ENCODE peak calls at places on chromosomes 6 and 20, in five cellular contexts. One of them, this sample, is unnamed. For H3K4me1, the result is how much of the 10 kb centered on the place peaks cover.

GRCh38 chr20:8930691-8931090 is 138.2 kb upstream of the PLCB4 start:
- DNase-seq in left ventricle myocardium inferior: no peak
- DNase-seq in GM23248: peak
- DNase-seq in uterus: no peak
- DNase-seq in IMR-90: peak
- DNase-seq in this sample: no peak

GRCh38 chr6:39979461-39980328 is 45.4 kb upstream of the MOCS1 start:
- DNase-seq in IMR-90: no peak
- DNase-seq in GM23248: no peak
- DNase-seq in uterus: peak
- DNase-seq in left ventricle myocardium inferior: no peak
- DNase-seq in this sample: no peak

GRCh38 chr20:20731945-20732296 is 19.5 kb upstream of the RALGAPA2 start:
- DNase-seq in GM23248: peak
- DNase-seq in uterus: peak
- DNase-seq in IMR-90: no peak
- DNase-seq in left ventricle myocardium inferior: no peak
- DNase-seq in this sample: no peak

GRCh38 chr20:25178563-25179438 is 16.7 kb upstream of the ENTPD6 start:
- DNase-seq in IMR-90: peak
- DNase-seq in GM23248: peak
- DNase-seq in uterus: peak
- DNase-seq in left ventricle myocardium inferior: no peak
- DNase-seq in this sample: peak

GRCh38 chr6:29516108-29516507 is 28.4 kb upstream of the MAS1L start:
- DNase-seq in left ventricle myocardium inferior: no peak
- DNase-seq in IMR-90: peak
- DNase-seq in uterus: no peak
- DNase-seq in GM23248: peak
- DNase-seq in this sample: peak

GRCh38 chr6:72861059-72861458 is 239.2 kb downstream of the KCNQ5 start:
- DNase-seq in IMR-90: peak
- DNase-seq in GM23248: peak
- DNase-seq in left ventricle myocardium inferior: no peak
- DNase-seq in uterus: no peak
- DNase-seq in this sample: no peak

GRCh38 chr6:6730831-6731230 is 142.3 kb downstream of the LY86 start:
- DNase-seq in uterus: peak
- DNase-seq in IMR-90: peak
- DNase-seq in GM23248: peak
- DNase-seq in left ventricle myocardium inferior: no peak
- DNase-seq in this sample: no peak

GRCh38 chr20:39338977-39339376 is 376.8 kb downstream of the DHX35 start:
- DNase-seq in GM23248: peak
- DNase-seq in uterus: no peak
- DNase-seq in IMR-90: no peak
- DNase-seq in left ventricle myocardium inferior: peak
- DNase-seq in this sample: no peak

GRCh38 chr6:134307074-134307473 is 10.8 kb downstream of the SGK1 start:
- DNase-seq in uterus: no peak
- DNase-seq in left ventricle myocardium inferior: no peak
- DNase-seq in IMR-90: no peak
- DNase-seq in GM23248: no peak
- DNase-seq in this sample: no peak

GRCh38 chr20:5448449-5449118 is 131.8 kb upstream of the PROKR2 start:
- DNase-seq in IMR-90: peak
- DNase-seq in left ventricle myocardium inferior: no peak
- DNase-seq in uterus: no peak
- DNase-seq in GM23248: peak
- DNase-seq in this sample: peak

GRCh38 chr6:15861486-15861885 is 198.7 kb upstream of the DTNBP1 start:
- DNase-seq in left ventricle myocardium inferior: no peak
- DNase-seq in IMR-90: no peak
- DNase-seq in uterus: no peak
- DNase-seq in GM23248: no peak
- DNase-seq in this sample: no peak
- H3K4me3 ChIP-seq in left ventricle myocardium inferior: no peak
- H3K4me3 ChIP-seq in IMR-90: no peak
- H3K4me3 ChIP-seq in uterus: no peak
- H3K4me3 ChIP-seq in GM23248: no peak
- H3K4me3 ChIP-seq in this sample: no peak

DNA sequence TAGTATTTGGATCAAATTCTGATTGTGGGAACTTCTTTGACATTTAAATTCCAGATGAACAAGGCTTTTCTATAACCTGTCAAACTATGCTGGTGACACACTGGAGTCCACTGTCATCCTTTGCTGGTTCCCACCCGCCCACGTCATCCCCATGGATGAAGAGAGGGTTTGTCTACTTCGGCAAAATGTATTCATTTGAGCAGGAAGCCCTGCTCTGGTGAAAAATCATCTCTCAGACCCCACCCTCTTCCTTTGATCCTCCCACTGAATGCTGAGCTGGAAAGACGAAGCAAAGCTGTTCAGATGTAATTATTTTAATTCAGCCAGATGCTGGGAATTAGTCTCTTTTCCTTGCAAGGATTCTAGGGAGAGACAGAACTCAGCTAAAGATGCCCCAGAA is 50.5 kb downstream of the CPNE5 start:
- DNase-seq in IMR-90: peak
- DNase-seq in GM23248: peak
- DNase-seq in uterus: no peak
- DNase-seq in left ventricle myocardium inferior: no peak
- DNase-seq in this sample: no peak
- H3K4me1 ChIP-seq in IMR-90: under half
- H3K4me1 ChIP-seq in GM23248: under half
- H3K4me1 ChIP-seq in uterus: under half
- H3K4me1 ChIP-seq in left ventricle myocardium inferior: under half
- H3K4me1 ChIP-seq in this sample: under half

GRCh38 chr6:163750436-163751031 is 336.0 kb downstream of the QKI start:
- DNase-seq in GM23248: no peak
- DNase-seq in left ventricle myocardium inferior: no peak
- DNase-seq in IMR-90: no peak
- DNase-seq in uterus: no peak
- DNase-seq in this sample: no peak
- H3K4me3 ChIP-seq in GM23248: no peak
- H3K4me3 ChIP-seq in left ventricle myocardium inferior: no peak
- H3K4me3 ChIP-seq in IMR-90: no peak
- H3K4me3 ChIP-seq in uterus: no peak
- H3K4me3 ChIP-seq in this sample: no peak

GRCh38 chr6:44065443-44066115 is 61.7 kb downstream of the MRPL14 start:
- DNase-seq in GM23248: peak
- DNase-seq in IMR-90: peak
- DNase-seq in uterus: peak
- DNase-seq in left ventricle myocardium inferior: no peak
- DNase-seq in this sample: no peak

GRCh38 chr6:44062771-44063560 is 64.3 kb downstream of the MRPL14 start:
- DNase-seq in uterus: no peak
- DNase-seq in left ventricle myocardium inferior: no peak
- DNase-seq in IMR-90: no peak
- DNase-seq in GM23248: no peak
- DNase-seq in this sample: no peak

GRCh38 chr6:44064948-44065272 is 62.3 kb downstream of the MRPL14 start:
- DNase-seq in GM23248: no peak
- DNase-seq in left ventricle myocardium inferior: no peak
- DNase-seq in uterus: no peak
- DNase-seq in IMR-90: no peak
- DNase-seq in this sample: no peak

GRCh38 chr6:44063561-44064059 is 63.6 kb downstream of the MRPL14 start:
- DNase-seq in IMR-90: no peak
- DNase-seq in GM23248: no peak
- DNase-seq in uterus: no peak
- DNase-seq in left ventricle myocardium inferior: no peak
- DNase-seq in this sample: no peak

GRCh38 chr6:44064089-44064947 is 62.9 kb downstream of the MRPL14 start:
- DNase-seq in uterus: peak
- DNase-seq in GM23248: peak
- DNase-seq in IMR-90: peak
- DNase-seq in left ventricle myocardium inferior: peak
- DNase-seq in this sample: peak
- H3K4me1 ChIP-seq in uterus: under half
- H3K4me1 ChIP-seq in GM23248: under half
- H3K4me1 ChIP-seq in IMR-90: half or more
- H3K4me1 ChIP-seq in left ventricle myocardium inferior: half or more
- H3K4me1 ChIP-seq in this sample: half or more

GRCh38 chr20:63834545-63834880 is 3.4 kb upstream of the ZBTB46 start:
- DNase-seq in left ventricle myocardium inferior: no peak
- DNase-seq in GM23248: no peak
- DNase-seq in IMR-90: no peak
- DNase-seq in uterus: no peak
- DNase-seq in this sample: no peak

GRCh38 chr20:63836335-63837133 is 5.5 kb upstream of the ZBTB46 start:
- DNase-seq in uterus: no peak
- DNase-seq in GM23248: no peak
- DNase-seq in IMR-90: no peak
- DNase-seq in left ventricle myocardium inferior: no peak
- DNase-seq in this sample: no peak

GRCh38 chr20:63835031-63835858 is 4.2 kb upstream of the ZBTB46 start:
- DNase-seq in uterus: peak
- DNase-seq in IMR-90: peak
- DNase-seq in left ventricle myocardium inferior: peak
- DNase-seq in GM23248: peak
- DNase-seq in this sample: peak

GRCh38 chr20:63831696-63832686 is 927 bp upstream of the ZBTB46 start:
- DNase-seq in left ventricle myocardium inferior: peak
- DNase-seq in IMR-90: no peak
- DNase-seq in uterus: peak
- DNase-seq in GM23248: peak
- DNase-seq in this sample: no peak

DNA sequence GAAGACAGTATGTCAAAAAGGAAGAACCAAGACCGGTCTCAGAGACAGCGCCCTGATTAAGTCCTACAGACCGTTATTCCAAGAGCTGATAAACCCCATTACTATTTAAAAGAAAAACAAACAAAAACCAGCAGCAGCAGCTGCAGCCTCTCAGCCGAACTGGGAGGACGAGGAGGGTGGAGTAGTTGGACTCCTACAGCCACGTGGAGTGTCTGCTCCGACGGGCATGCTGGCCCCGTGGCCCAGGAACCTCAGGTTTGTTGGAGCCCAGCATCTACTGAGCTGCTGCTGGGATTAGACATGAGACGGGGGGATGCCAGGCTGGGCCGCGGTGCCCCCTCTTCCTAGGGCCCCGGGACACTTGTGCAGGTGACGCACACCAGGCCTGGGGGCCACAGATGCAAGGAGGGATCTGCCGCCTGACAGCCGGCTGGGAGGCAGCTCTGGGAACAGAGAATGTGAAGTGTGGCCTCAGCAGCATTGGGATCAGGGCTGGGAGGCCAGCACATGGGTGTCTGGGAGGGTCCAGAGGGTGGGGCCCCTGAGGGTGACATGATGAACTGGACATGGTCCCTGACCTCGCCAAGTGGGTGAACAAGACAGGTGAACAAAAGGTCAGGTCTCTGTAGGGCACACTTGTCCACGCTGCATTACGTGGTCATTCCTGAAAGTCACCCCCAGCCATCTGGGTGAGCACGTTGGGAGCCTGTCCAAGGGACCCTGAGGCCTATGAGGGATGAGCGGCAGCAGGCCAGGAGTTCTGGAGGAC is 2.9 kb upstream of the ZBTB46 start:
- DNase-seq in IMR-90: peak
- DNase-seq in uterus: no peak
- DNase-seq in left ventricle myocardium inferior: no peak
- DNase-seq in GM23248: no peak
- DNase-seq in this sample: peak
- H3K4me3 ChIP-seq in IMR-90: no peak
- H3K4me3 ChIP-seq in uterus: no peak
- H3K4me3 ChIP-seq in left ventricle myocardium inferior: no peak
- H3K4me3 ChIP-seq in GM23248: no peak
- H3K4me3 ChIP-seq in this sample: no peak

DNA sequence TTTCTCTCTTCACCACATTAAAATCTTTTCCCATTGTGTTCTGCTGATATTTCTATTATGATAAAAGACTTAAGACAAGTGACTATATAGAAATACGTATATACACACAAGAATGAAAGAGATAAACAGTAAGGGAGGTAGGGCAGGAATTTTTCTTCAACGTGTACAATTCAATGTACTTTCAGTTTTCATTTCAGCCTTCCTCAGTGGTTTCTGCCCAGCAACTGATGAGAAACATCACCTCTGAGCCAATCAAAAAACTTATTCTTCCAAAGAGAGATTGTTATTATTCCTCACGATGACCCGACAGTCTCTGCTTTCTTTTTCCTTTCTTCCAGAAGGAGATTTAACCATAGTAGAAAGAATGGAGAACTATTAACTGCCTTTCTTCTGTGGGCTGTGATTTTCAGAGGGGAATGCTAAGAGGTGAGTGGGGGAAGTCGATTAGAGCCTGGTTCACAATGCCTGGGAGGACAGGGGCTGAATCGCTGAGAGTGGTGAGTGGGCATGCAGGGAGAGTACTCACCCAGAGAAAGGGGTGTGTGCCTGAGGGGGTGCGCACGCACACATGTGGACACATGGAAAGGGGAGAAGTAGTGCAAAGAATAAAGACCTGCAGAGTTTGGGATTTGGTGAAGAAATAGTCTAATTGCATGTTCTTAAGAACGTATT is at the start of gene BTN3A1:
- DNase-seq in left ventricle myocardium inferior: peak
- DNase-seq in uterus: peak
- DNase-seq in IMR-90: peak
- DNase-seq in GM23248: peak
- DNase-seq in this sample: peak
- H3K4me1 ChIP-seq in left ventricle myocardium inferior: under half
- H3K4me1 ChIP-seq in uterus: under half
- H3K4me1 ChIP-seq in IMR-90: under half
- H3K4me1 ChIP-seq in GM23248: under half
- H3K4me1 ChIP-seq in this sample: under half

GRCh38 chr6:19450651-19451050 is 386.5 kb upstream of the ID4 start:
- DNase-seq in uterus: no peak
- DNase-seq in GM23248: no peak
- DNase-seq in IMR-90: no peak
- DNase-seq in left ventricle myocardium inferior: no peak
- DNase-seq in this sample: no peak
- H3K4me3 ChIP-seq in uterus: no peak
- H3K4me3 ChIP-seq in GM23248: no peak
- H3K4me3 ChIP-seq in IMR-90: no peak
- H3K4me3 ChIP-seq in left ventricle myocardium inferior: no peak
- H3K4me3 ChIP-seq in this sample: no peak

DNA sequence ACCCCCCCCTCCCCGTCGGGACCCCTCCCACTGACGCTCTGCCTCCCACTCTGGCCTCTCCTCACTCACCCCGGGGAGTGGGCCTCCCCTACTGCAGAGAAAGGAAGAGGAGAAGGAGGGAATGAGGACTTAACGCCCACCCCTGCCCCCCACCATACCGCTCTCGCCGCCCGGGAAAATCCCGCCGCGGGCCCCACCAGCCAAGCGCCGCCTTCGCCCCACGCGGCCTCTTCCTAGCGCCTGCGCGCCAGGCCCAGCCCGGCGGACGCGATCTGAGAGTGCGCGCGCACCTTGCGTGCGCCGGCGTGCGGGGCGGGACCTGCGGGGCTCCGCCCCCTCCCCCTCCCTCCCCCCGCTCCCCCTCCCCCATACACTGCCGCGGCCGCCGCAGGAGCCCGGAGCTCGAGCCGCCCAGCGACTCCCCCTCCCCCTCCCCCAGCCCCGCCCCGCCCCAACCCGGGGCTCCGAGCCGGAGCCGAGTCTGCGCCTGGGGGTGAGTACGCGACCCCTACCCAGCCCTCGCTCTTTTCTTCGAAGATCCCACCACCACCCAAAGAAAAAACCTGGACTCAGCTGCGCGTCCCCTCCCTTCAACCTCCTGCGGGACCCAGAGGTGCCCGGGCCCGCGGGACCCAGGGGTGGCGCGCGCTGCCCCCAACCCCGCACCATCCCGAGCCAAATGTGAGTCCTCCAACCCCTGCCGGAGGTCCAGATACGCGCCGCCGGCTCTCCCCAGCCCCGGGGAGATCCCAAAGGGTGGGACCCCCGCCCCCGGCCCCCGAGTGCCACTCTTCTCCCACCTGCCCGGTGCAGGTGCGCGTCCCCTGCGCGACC is at the start of the genes MRPL14 and TMEM63B:
- DNase-seq in left ventricle myocardium inferior: peak
- DNase-seq in IMR-90: peak
- DNase-seq in uterus: peak
- DNase-seq in GM23248: peak
- DNase-seq in this sample: peak
- H3K4me1 ChIP-seq in left ventricle myocardium inferior: half or more
- H3K4me1 ChIP-seq in IMR-90: under half
- H3K4me1 ChIP-seq in uterus: under half
- H3K4me1 ChIP-seq in GM23248: under half
- H3K4me1 ChIP-seq in this sample: under half